ENCODE peak calls at places on chromosome 7, in ten cellular contexts. S is body of pancreas, T is coronary artery, Y is AG04450, R is MCF 10A, C is A673, O is cardiac muscle cell, K is endodermal cell, U is HFFc6, B is glutamatergic neuron. P is an unnamed sample.

GRCh38 chr7:78510580-78511188 is 712.1 kb downstream of the PHTF2 start:
- DNase-seq in Y (peak), B (peak), U (peak), K (peak), T (no peak), O (peak), S (peak), C (peak), R (peak), P (no peak)

GRCh38 chr7:32379486-32380115 is 110.6 kb downstream of the LSM5 start:
- DNase-seq in C (no peak), B (no peak), T (no peak), O (no peak), R (no peak), U (no peak), Y (no peak), K (no peak), S (no peak), P (no peak)

GRCh38 chr7:107622429-107622828 is 38.2 kb upstream of the SLC26A4 start:
- DNase-seq in O (no peak), S (no peak), B (no peak), R (peak), U (peak), C (peak), K (no peak), T (no peak), Y (peak), P (no peak)

GRCh38 chr7:26398436-26399308 is 107.0 kb downstream of the SNX10 start:
- DNase-seq in K (peak), C (peak), U (no peak), B (peak), R (peak), O (peak), T (no peak), S (peak), Y (no peak), P (no peak)

GRCh38 chr7:25391295-25391861 is 163.1 kb upstream of the NPVF start:
- DNase-seq in O (peak), R (peak), T (no peak), C (peak), B (no peak), Y (no peak), U (peak), S (no peak), K (no peak), P (no peak)

GRCh38 chr7:22688034-22688433 is 39.0 kb upstream of the IL6 start:
- DNase-seq in T (no peak), U (no peak), O (no peak), C (no peak), Y (no peak), R (no peak), S (no peak), B (no peak), K (no peak), P (no peak)

GRCh38 chr7:121745856-121746255 is 127.1 kb upstream of the PTPRZ1 start:
- DNase-seq in U (no peak), T (no peak), B (no peak), R (no peak), K (no peak), S (no peak), C (no peak), O (no peak), Y (no peak), P (no peak)

GRCh38 chr7:106111671-106112117 is 418 bp downstream of the SYPL1 start:
- DNase-seq in S (peak), C (peak), R (peak), K (no peak), Y (peak), U (peak), B (peak), T (peak), O (peak), P (peak)

GRCh38 chr7:377069-378040 is 87.4 kb downstream of the FOXL3 start:
- DNase-seq in U (no peak), B (no peak), R (no peak), O (no peak), C (no peak), S (peak), T (peak), Y (no peak), K (peak), P (no peak)

GRCh38 chr7:90597527-90597871 is 1.4 kb downstream of the CDK14 start:
- DNase-seq in R (no peak), O (no peak), B (no peak), Y (no peak), C (peak), T (no peak), U (no peak), K (no peak), S (no peak), P (no peak)

GRCh38 chr7:113179313-113179712 is 61.0 kb upstream of the SMIM30 start:
- DNase-seq in C (no peak), O (no peak), S (no peak), K (no peak), R (no peak), B (no peak), Y (no peak), U (no peak), T (no peak), P (no peak)

GRCh38 chr7:17236603-17237002 is 61.8 kb upstream of the AHR start:
- DNase-seq in Y (no peak), T (no peak), C (no peak), S (no peak), K (no peak), O (no peak), R (peak), U (no peak), B (no peak), P (no peak)

GRCh38 chr7:157432957-157433576 is 96.3 kb downstream of the DNAJB6 start:
- DNase-seq in O (peak), B (peak), R (peak), K (peak), S (peak), Y (no peak), T (no peak), U (peak), C (peak), P (no peak)

GRCh38 chr7:128831994-128832879 is 2.0 kb downstream of the FLNC start:
- DNase-seq in T (no peak), C (peak), O (peak), Y (no peak), S (no peak), K (peak), R (no peak), B (peak), U (no peak), P (no peak)

GRCh38 chr7:19713676-19714075 is 4.8 kb upstream of the POLR1F start:
- DNase-seq in T (no peak), O (peak), K (peak), C (peak), U (peak), Y (peak), S (peak), R (peak), B (peak), P (no peak)

GRCh38 chr7:22402250-22402649 is 45.3 kb upstream of the RAPGEF5 start:
- DNase-seq in R (no peak), Y (no peak), B (no peak), K (no peak), T (no peak), U (no peak), O (no peak), S (no peak), C (no peak), P (no peak)

GRCh38 chr7:124761164-124761715 is 4.4 kb downstream of the GPR37 start:
- DNase-seq in T (no peak), R (no peak), O (no peak), K (no peak), Y (no peak), U (no peak), C (no peak), S (no peak), B (no peak), P (no peak)

GRCh38 chr7:120941064-120941463 is 9.5 kb upstream of the ING3 start:
- DNase-seq in K (no peak), T (no peak), S (no peak), B (no peak), R (peak), Y (no peak), C (peak), U (no peak), O (no peak), P (no peak)

GRCh38 chr7:42494722-42495121 is 257.7 kb upstream of the GLI3 start:
- DNase-seq in C (no peak), K (no peak), O (no peak), T (no peak), B (no peak), R (peak), S (peak), Y (no peak), U (no peak), P (no peak)

GRCh38 chr7:155371331-155371883 is 73.7 kb downstream of the INSIG1 start:
- DNase-seq in Y (no peak), T (no peak), S (no peak), C (no peak), B (no peak), O (no peak), U (no peak), R (no peak), K (peak), P (no peak)

GRCh38 chr7:151351967-151352366 is 10.4 kb downstream of the NUB1 start:
- DNase-seq in K (no peak), S (no peak), C (no peak), U (no peak), T (no peak), B (no peak), Y (no peak), O (no peak), R (no peak), P (no peak)

GRCh38 chr7:129750091-129750870 is 138.8 kb downstream of the NRF1 start:
- DNase-seq in S (no peak), Y (no peak), U (no peak), O (no peak), K (no peak), B (no peak), T (no peak), R (no peak), C (no peak), P (no peak)

GRCh38 chr7:140621326-140622035 is 19.1 kb downstream of the DENND2A start:
- DNase-seq in B (no peak), K (no peak), T (no peak), Y (no peak), C (no peak), U (peak), O (no peak), S (no peak), R (peak), P (no peak)

GRCh38 chr7:101562531-101563197 is 66.4 kb downstream of the MYL10 start:
- DNase-seq in Y (no peak), S (no peak), C (no peak), R (no peak), B (no peak), O (no peak), T (peak), U (no peak), K (peak), P (no peak)

GRCh38 chr7:149459540-149460433 is 1.1 kb downstream of the ZNF777 start:
- DNase-seq in Y (no peak), O (peak), K (peak), U (no peak), B (peak), R (no peak), C (peak), S (no peak), T (no peak), P (peak)

GRCh38 chr7:121366852-121367431 is 29.2 kb downstream of the FAM3C start:
- DNase-seq in O (peak), B (no peak), R (peak), S (peak), Y (peak), K (no peak), U (peak), C (peak), T (no peak), P (no peak)

GRCh38 chr7:93914581-93915066 is 6.9 kb upstream of the GNG11 start:
- DNase-seq in R (peak), Y (peak), B (no peak), K (no peak), O (no peak), U (peak), C (peak), T (no peak), S (no peak), P (no peak)

GRCh38 chr7:73971315-73971700 is 56.7 kb upstream of the ELN start:
- DNase-seq in U (no peak), T (no peak), Y (no peak), K (no peak), S (no peak), R (no peak), C (no peak), B (no peak), O (no peak), P (no peak)

GRCh38 chr7:47690902-47691558 is 109.1 kb upstream of the TNS3 start:
- DNase-seq in R (no peak), T (no peak), S (no peak), C (no peak), B (no peak), O (no peak), U (peak), K (no peak), Y (peak), P (no peak)

GRCh38 chr7:26166681-26167266 is 14.8 kb downstream of the NFE2L3 start:
- DNase-seq in O (no peak), S (no peak), R (no peak), B (no peak), U (no peak), Y (no peak), C (no peak), K (no peak), T (no peak), P (no peak)

GRCh38 chr7:41942468-41943097 is 239.7 kb upstream of the INHBA start:
- DNase-seq in S (no peak), Y (peak), U (no peak), T (no peak), B (no peak), C (no peak), R (peak), O (no peak), K (peak), P (no peak)

GRCh38 chr7:130079846-130080394 is 9.6 kb downstream of the KLHDC10 start:
- DNase-seq in C (no peak), O (no peak), R (no peak), K (no peak), S (no peak), B (no peak), Y (no peak), U (no peak), T (no peak), P (no peak)

GRCh38 chr7:111159426-111159825 is 68.5 kb downstream of the LRRN3 start:
- DNase-seq in C (no peak), K (no peak), Y (no peak), T (no peak), S (no peak), U (peak), B (no peak), O (no peak), R (peak), P (no peak)

GRCh38 chr7:40134428-40135423 is at the start of the genes MPLKIP and SUGCT:
- DNase-seq in Y (peak), U (peak), B (peak), O (peak), T (peak), K (peak), C (peak), S (peak), R (peak), P (peak)

GRCh38 chr7:134905375-134905774 is 80.9 kb upstream of the AGBL3 start:
- DNase-seq in C (peak), K (no peak), S (peak), O (no peak), B (no peak), R (peak), T (peak), Y (peak), U (peak), P (no peak)

GRCh38 chr7:50801907-50802306 is 19.2 kb upstream of the GRB10 start:
- DNase-seq in R (no peak), U (no peak), B (no peak), K (no peak), Y (no peak), C (no peak), O (no peak), T (peak), S (no peak), P (no peak)
- TF ChIP-seq CTCF in R (no peak), U (peak), B (no peak), K (peak), Y (no peak), C (no peak), O (no peak), T (no peak), S (no peak), P (no peak)

GRCh38 chr7:7568553-7568952 is 1.9 kb downstream of the MIOS start:
- DNase-seq in K (no peak), S (no peak), C (no peak), T (no peak), Y (no peak), B (no peak), R (no peak), O (no peak), U (no peak), P (no peak)
- TF ChIP-seq CTCF in K (no peak), S (no peak), C (no peak), T (no peak), Y (no peak), B (no peak), R (no peak), O (no peak), U (no peak), P (no peak)

GRCh38 chr7:2643386-2644229 is 11.8 kb downstream of the TTYH3 start:
- DNase-seq in U (no peak), O (no peak), Y (no peak), C (no peak), S (no peak), K (peak), T (no peak), R (no peak), B (no peak), P (no peak)
- TF ChIP-seq CTCF in U (peak), O (peak), Y (peak), C (peak), S (no peak), K (peak), T (no peak), R (no peak), B (peak), P (peak)

DNA sequence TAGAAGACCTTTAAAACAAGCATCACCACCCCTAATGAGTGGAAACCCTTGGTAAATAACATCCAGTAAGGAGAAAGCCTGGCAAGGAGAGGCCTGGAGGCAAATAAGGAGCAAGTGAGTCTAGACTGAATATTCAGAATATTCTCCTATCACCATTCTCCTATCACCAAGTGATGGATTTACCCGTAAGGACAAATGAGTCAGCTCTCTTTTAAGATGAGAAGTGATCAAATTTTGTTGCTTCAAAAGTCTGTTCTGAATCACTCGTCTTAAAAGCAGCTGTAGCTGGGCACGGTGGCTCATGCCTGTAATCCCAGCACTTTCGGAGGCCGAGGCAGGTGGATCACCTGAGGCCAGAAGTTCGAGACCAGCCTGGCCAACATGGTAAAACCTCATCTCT is 28.4 kb downstream of the KIAA1549 start:
- DNase-seq in U (no peak), B (no peak), R (no peak), O (no peak), K (no peak), C (no peak), S (no peak), T (no peak), Y (no peak), P (no peak)
- TF ChIP-seq CTCF in U (no peak), B (no peak), R (no peak), O (no peak), K (no peak), C (no peak), S (no peak), T (no peak), Y (no peak), P (no peak)

GRCh38 chr7:55142919-55143600 is 124.2 kb downstream of the EGFR start:
- DNase-seq in Y (no peak), T (no peak), C (no peak), O (no peak), K (no peak), S (no peak), U (no peak), B (no peak), R (no peak), P (peak)

GRCh38 chr7:55144333-55144954 is 125.6 kb downstream of the EGFR start:
- DNase-seq in C (peak), B (peak), Y (no peak), K (peak), R (no peak), U (no peak), S (no peak), O (no peak), T (no peak), P (no peak)

GRCh38 chr7:55138663-55139062 is 119.8 kb downstream of the EGFR start:
- DNase-seq in K (no peak), O (no peak), B (no peak), C (no peak), S (no peak), U (no peak), R (no peak), T (no peak), Y (no peak), P (peak)

GRCh38 chr7:55140221-55140980 is 121.6 kb downstream of the EGFR start:
- DNase-seq in R (peak), U (no peak), Y (peak), C (no peak), O (no peak), B (no peak), S (peak), T (no peak), K (no peak), P (peak)

DNA sequence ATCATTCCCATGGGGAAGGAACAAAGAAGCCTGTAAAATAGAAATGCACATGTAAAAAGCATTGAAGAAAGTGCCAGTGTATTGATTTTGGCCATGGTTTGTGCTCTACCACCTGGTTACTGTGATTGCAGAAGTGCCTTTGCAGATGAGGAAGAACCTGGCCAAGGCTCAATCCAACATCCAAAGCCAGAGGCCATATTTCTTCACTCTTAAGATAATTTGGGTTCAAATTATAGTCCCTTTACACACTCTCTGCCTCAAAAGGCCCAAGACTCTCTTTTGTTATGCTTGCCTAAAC is 122.1 kb downstream of the EGFR start:
- DNase-seq in O (no peak), Y (no peak), S (no peak), B (no peak), U (no peak), K (no peak), C (no peak), T (no peak), R (no peak), P (no peak)
- TF ChIP-seq CTCF in O (no peak), Y (no peak), S (no peak), B (no peak), U (no peak), K (no peak), C (no peak), T (no peak), R (no peak), P (no peak)

P was measured in osteocyte.